ENCODE peak calls at places on chromosomes 12 and 14, in seven cellular contexts. W is posterior vena cava; J is ELR; C is ureter; Y is stromal cell of bone marrow; E is iris pigment epithelial cell; R is CD8-positive, alpha-beta T cell. V is an unnamed sample.

GRCh38 chr12:31962076-31962475 is 2.9 kb downstream of the RESF1 start:
- DNase-seq in E (no peak), C (no peak), J (no peak), R (no peak), W (no peak), Y (no peak), V (no peak)

GRCh38 chr14:50260511-50260910 is 29.1 kb upstream of the SOS2 start:
- DNase-seq in Y (peak), C (no peak), J (peak), E (peak), R (no peak), W (no peak), V (no peak)

GRCh38 chr14:49310298-49310697 is 275.9 kb downstream of the RPS29 start:
- DNase-seq in C (no peak), R (no peak), E (no peak), J (no peak), Y (no peak), W (no peak), V (no peak)

GRCh38 chr14:103380719-103381377 is 4.4 kb upstream of the MARK3 start:
- DNase-seq in W (no peak), R (no peak), Y (no peak), E (no peak), J (no peak), C (no peak), V (no peak)

GRCh38 chr12:28374556-28374955 is 184.3 kb downstream of the CCDC91 start:
- DNase-seq in C (no peak), E (peak), W (no peak), J (peak), R (no peak), Y (no peak), V (no peak)

GRCh38 chr14:95993768-95994592 is 45.2 kb upstream of the C14orf132 start:
- DNase-seq in W (no peak), R (peak), J (peak), Y (peak), E (peak), C (no peak), V (peak)

GRCh38 chr14:36971263-36971855 is 201.0 kb downstream of the SLC25A21 start:
- DNase-seq in Y (no peak), E (no peak), W (no peak), J (no peak), C (no peak), R (no peak), V (no peak)

GRCh38 chr14:88551094-88551870 is 3.5 kb downstream of the PTPN21 start:
- DNase-seq in J (peak), C (peak), Y (peak), W (peak), E (peak), R (peak), V (peak)

GRCh38 chr12:27606986-27607385 is 83.0 kb downstream of the PPFIBP1 start:
- DNase-seq in E (no peak), Y (no peak), R (no peak), C (no peak), W (no peak), J (no peak), V (no peak)

GRCh38 chr14:105282098-105282725 is 18.6 kb downstream of the BRF1 start:
- DNase-seq in Y (no peak), E (no peak), J (no peak), C (no peak), W (no peak), R (no peak), V (no peak)

GRCh38 chr12:82047480-82047879 is 288.3 kb upstream of the PPFIA2 start:
- DNase-seq in E (peak), J (no peak), Y (peak), W (no peak), R (no peak), C (no peak), V (no peak)

GRCh38 chr12:4518106-4518728 is 20.5 kb upstream of the RAD51AP1 start:
- DNase-seq in J (peak), Y (no peak), C (no peak), R (no peak), W (no peak), E (peak), V (no peak)

GRCh38 chr12:47742253-47742825 is 16.3 kb downstream of the RAPGEF3 start:
- DNase-seq in E (no peak), C (no peak), J (peak), W (no peak), R (peak), Y (no peak), V (no peak)

GRCh38 chr12:46303039-46303666 is 34.3 kb upstream of the SLC38A1 start:
- DNase-seq in C (no peak), Y (no peak), W (no peak), E (peak), R (peak), J (peak), V (peak)

GRCh38 chr12:51028811-51029146 is 2.6 kb upstream of the SLC11A2 start:
- DNase-seq in C (no peak), R (no peak), E (peak), J (peak), Y (no peak), W (no peak), V (no peak)

GRCh38 chr12:122021822-122022392 is at the start of gene BCL7A:
- DNase-seq in W (peak), E (peak), Y (peak), J (peak), C (peak), R (peak), V (peak)

GRCh38 chr12:117439531-117440001 is 78.1 kb upstream of the NOS1 start:
- DNase-seq in J (no peak), Y (no peak), W (no peak), C (no peak), E (no peak), R (no peak), V (no peak)

GRCh38 chr12:26241095-26241494 is 45.7 kb downstream of the SSPN start:
- DNase-seq in E (no peak), J (no peak), C (no peak), W (no peak), Y (no peak), R (no peak), V (no peak)

GRCh38 chr12:4030938-4031702 is 157.9 kb upstream of the PARP11 start:
- DNase-seq in E (peak), R (peak), J (peak), C (peak), Y (peak), W (peak), V (peak)

GRCh38 chr12:63826002-63826585 is 18.4 kb upstream of the SRGAP1 start:
- DNase-seq in C (no peak), W (no peak), Y (peak), R (no peak), E (peak), J (peak), V (no peak)

GRCh38 chr12:90086281-90086680 is 377.6 kb upstream of the ATP2B1 start:
- DNase-seq in J (peak), Y (peak), R (no peak), W (no peak), C (no peak), E (peak), V (no peak)

GRCh38 chr14:56262530-56262929 is 144.3 kb downstream of the PELI2 start:
- DNase-seq in E (no peak), J (no peak), Y (no peak), W (no peak), R (no peak), C (no peak), V (no peak)

GRCh38 chr14:100714205-100714781 is 12.4 kb upstream of the DLK1 start:
- DNase-seq in Y (no peak), J (no peak), E (no peak), W (no peak), C (no peak), R (no peak), V (no peak)

GRCh38 chr12:76240281-76240680 is 107.9 kb downstream of the BBS10 start:
- DNase-seq in R (no peak), Y (no peak), C (no peak), E (no peak), J (no peak), W (no peak), V (no peak)

GRCh38 chr12:114838480-114838879 is 154.5 kb upstream of the TBX3 start:
- DNase-seq in R (no peak), E (no peak), Y (no peak), J (no peak), W (no peak), C (no peak), V (no peak)

GRCh38 chr12:62268956-62269355 is 8.8 kb downstream of the USP15 start:
- DNase-seq in W (no peak), Y (peak), C (no peak), J (peak), R (no peak), E (peak), V (no peak)

GRCh38 chr12:68175566-68176033 is 16.1 kb upstream of the IFNG start:
- DNase-seq in J (peak), E (no peak), W (no peak), C (no peak), R (peak), Y (no peak), V (no peak)

GRCh38 chr12:44972746-44973421 is 78.0 kb downstream of the DBX2 start:
- DNase-seq in Y (no peak), R (no peak), C (no peak), W (no peak), J (peak), E (peak), V (no peak)

GRCh38 chr14:61099221-61099835 is 118.3 kb downstream of the SLC38A6 start:
- DNase-seq in C (no peak), W (no peak), R (no peak), J (no peak), Y (no peak), E (no peak), V (no peak)

GRCh38 chr14:34171431-34171830 is 220.6 kb upstream of the EGLN3 start:
- DNase-seq in W (no peak), R (no peak), Y (no peak), E (no peak), J (no peak), C (no peak), V (no peak)

GRCh38 chr14:100435459-100435858 is 112.3 kb downstream of the SLC25A47 start:
- DNase-seq in R (no peak), E (no peak), Y (no peak), W (no peak), C (no peak), J (no peak), V (no peak)

GRCh38 chr14:95240859-95241813 is 78.6 kb downstream of the CLMN start:
- DNase-seq in Y (no peak), E (no peak), J (no peak), C (no peak), W (peak), R (no peak), V (no peak)